ENCODE peak calls at places on chromosomes 5 and 9, in ten cellular contexts. One of them, this sample, is unnamed.

GRCh38 chr5:14149672-14150053 is 6.5 kb downstream of the TRIO start:
- DNase-seq in PC-3: no peak
- DNase-seq in GM23338: no peak
- DNase-seq in coronary artery: no peak
- DNase-seq in esophagus squamous epithelium: no peak
- DNase-seq in tibial artery: no peak
- DNase-seq in AG04449: no peak
- DNase-seq in fibroblast of pulmonary artery: no peak
- DNase-seq in mammary epithelial cell: no peak
- DNase-seq in testis: no peak
- DNase-seq in this sample: no peak

GRCh38 chr9:35903049-35903448 is 3.0 kb upstream of the HRCT1 start:
- DNase-seq in coronary artery: no peak
- DNase-seq in esophagus squamous epithelium: no peak
- DNase-seq in AG04449: no peak
- DNase-seq in testis: no peak
- DNase-seq in PC-3: peak; percentile 68
- DNase-seq in GM23338: peak; percentile 77
- DNase-seq in mammary epithelial cell: peak; percentile 59
- DNase-seq in tibial artery: no peak
- DNase-seq in fibroblast of pulmonary artery: peak; percentile 75
- DNase-seq in this sample: peak; percentile 72

GRCh38 chr9:78221425-78221824 is 14.4 kb upstream of the CEP78 start:
- DNase-seq in coronary artery: no peak
- DNase-seq in PC-3: no peak
- DNase-seq in fibroblast of pulmonary artery: peak; percentile 39
- DNase-seq in esophagus squamous epithelium: no peak
- DNase-seq in tibial artery: no peak
- DNase-seq in GM23338: no peak
- DNase-seq in AG04449: no peak
- DNase-seq in mammary epithelial cell: no peak
- DNase-seq in testis: no peak
- DNase-seq in this sample: peak; percentile 28

GRCh38 chr9:108271646-108272349 is 584.0 kb downstream of the ACTL7B start:
- DNase-seq in PC-3: peak; percentile 64
- DNase-seq in coronary artery: no peak
- DNase-seq in testis: no peak
- DNase-seq in esophagus squamous epithelium: no peak
- DNase-seq in GM23338: peak; percentile 61
- DNase-seq in tibial artery: no peak
- DNase-seq in AG04449: peak; percentile 23
- DNase-seq in fibroblast of pulmonary artery: peak; percentile 69
- DNase-seq in mammary epithelial cell: peak; percentile 82
- DNase-seq in this sample: peak; percentile 77

GRCh38 chr5:1768283-1769000 is 31.2 kb downstream of the MRPL36 start:
- DNase-seq in GM23338: no peak
- DNase-seq in testis: no peak
- DNase-seq in fibroblast of pulmonary artery: no peak
- DNase-seq in mammary epithelial cell: no peak
- DNase-seq in PC-3: no peak
- DNase-seq in coronary artery: no peak
- DNase-seq in esophagus squamous epithelium: no peak
- DNase-seq in tibial artery: peak; percentile 43
- DNase-seq in AG04449: no peak
- DNase-seq in this sample: no peak

GRCh38 chr9:79263666-79264460 is 307.9 kb upstream of the TLE4 start:
- DNase-seq in GM23338: no peak
- DNase-seq in PC-3: peak; percentile 15
- DNase-seq in coronary artery: no peak
- DNase-seq in AG04449: peak; percentile 31
- DNase-seq in mammary epithelial cell: no peak
- DNase-seq in fibroblast of pulmonary artery: no peak
- DNase-seq in testis: no peak
- DNase-seq in esophagus squamous epithelium: no peak
- DNase-seq in tibial artery: no peak
- DNase-seq in this sample: peak; percentile 1

GRCh38 chr5:109410389-109411174 is 808 bp upstream of the PJA2 start:
- DNase-seq in esophagus squamous epithelium: peak; percentile 32
- DNase-seq in testis: peak; percentile 84
- DNase-seq in mammary epithelial cell: peak; percentile 75
- DNase-seq in GM23338: peak; percentile 82
- DNase-seq in coronary artery: peak; percentile 87
- DNase-seq in fibroblast of pulmonary artery: peak; percentile 88
- DNase-seq in tibial artery: peak; percentile 87
- DNase-seq in PC-3: peak; percentile 67
- DNase-seq in AG04449: no peak
- DNase-seq in this sample: peak; percentile 84

GRCh38 chr5:95304706-95305105 is 19.8 kb upstream of the MCTP1 start:
- DNase-seq in GM23338: no peak
- DNase-seq in mammary epithelial cell: no peak
- DNase-seq in esophagus squamous epithelium: no peak
- DNase-seq in testis: no peak
- DNase-seq in fibroblast of pulmonary artery: no peak
- DNase-seq in tibial artery: no peak
- DNase-seq in PC-3: peak; percentile 48
- DNase-seq in AG04449: no peak
- DNase-seq in coronary artery: no peak
- DNase-seq in this sample: no peak

GRCh38 chr9:94806307-94806893 is 79.9 kb downstream of the AOPEP start:
- DNase-seq in fibroblast of pulmonary artery: peak; percentile 49
- DNase-seq in coronary artery: no peak
- DNase-seq in esophagus squamous epithelium: no peak
- DNase-seq in mammary epithelial cell: peak; percentile 71
- DNase-seq in PC-3: peak; percentile 41
- DNase-seq in GM23338: no peak
- DNase-seq in tibial artery: no peak
- DNase-seq in testis: no peak
- DNase-seq in AG04449: no peak
- DNase-seq in this sample: no peak

GRCh38 chr5:126967808-126968466 is 62.4 kb downstream of the MARCHF3 start:
- DNase-seq in GM23338: no peak
- DNase-seq in esophagus squamous epithelium: no peak
- DNase-seq in tibial artery: no peak
- DNase-seq in fibroblast of pulmonary artery: peak; percentile 20
- DNase-seq in PC-3: no peak
- DNase-seq in mammary epithelial cell: no peak
- DNase-seq in AG04449: no peak
- DNase-seq in coronary artery: no peak
- DNase-seq in testis: no peak
- DNase-seq in this sample: peak; percentile 92

GRCh38 chr5:41763096-41763495 is 107.1 kb downstream of the OXCT1 start:
- DNase-seq in GM23338: no peak
- DNase-seq in tibial artery: no peak
- DNase-seq in testis: no peak
- DNase-seq in fibroblast of pulmonary artery: peak; percentile 70
- DNase-seq in esophagus squamous epithelium: no peak
- DNase-seq in mammary epithelial cell: peak; percentile 20
- DNase-seq in PC-3: peak; percentile 32
- DNase-seq in AG04449: no peak
- DNase-seq in coronary artery: no peak
- DNase-seq in this sample: peak; percentile 75

GRCh38 chr9:532707-533106 is 308.8 kb upstream of the DMRT1 start:
- DNase-seq in fibroblast of pulmonary artery: no peak
- DNase-seq in coronary artery: no peak
- DNase-seq in mammary epithelial cell: no peak
- DNase-seq in esophagus squamous epithelium: no peak
- DNase-seq in GM23338: no peak
- DNase-seq in AG04449: no peak
- DNase-seq in testis: no peak
- DNase-seq in PC-3: no peak
- DNase-seq in tibial artery: no peak
- DNase-seq in this sample: no peak

GRCh38 chr9:78031826-78032598 is 401 bp upstream of the GNAQ start:
- DNase-seq in GM23338: peak; percentile 90
- DNase-seq in esophagus squamous epithelium: peak; percentile 29
- DNase-seq in fibroblast of pulmonary artery: peak; percentile 96
- DNase-seq in AG04449: peak; percentile 73
- DNase-seq in coronary artery: peak; percentile 93
- DNase-seq in tibial artery: peak; percentile 97
- DNase-seq in mammary epithelial cell: peak; percentile 92
- DNase-seq in testis: peak; percentile 95
- DNase-seq in PC-3: peak; percentile 80
- DNase-seq in this sample: peak; percentile 93

GRCh38 chr9:19985081-19985480 is 196.2 kb upstream of the SLC24A2 start:
- DNase-seq in coronary artery: no peak
- DNase-seq in GM23338: no peak
- DNase-seq in esophagus squamous epithelium: no peak
- DNase-seq in tibial artery: no peak
- DNase-seq in fibroblast of pulmonary artery: no peak
- DNase-seq in PC-3: peak; percentile 56
- DNase-seq in mammary epithelial cell: no peak
- DNase-seq in testis: no peak
- DNase-seq in AG04449: no peak
- DNase-seq in this sample: no peak

GRCh38 chr5:103473725-103474124 is 88.9 kb downstream of the NUDT12 start:
- DNase-seq in fibroblast of pulmonary artery: peak; percentile 87
- DNase-seq in tibial artery: no peak
- DNase-seq in esophagus squamous epithelium: no peak
- DNase-seq in GM23338: no peak
- DNase-seq in PC-3: no peak
- DNase-seq in mammary epithelial cell: no peak
- DNase-seq in coronary artery: no peak
- DNase-seq in AG04449: no peak
- DNase-seq in testis: no peak
- DNase-seq in this sample: peak; percentile 40
- TF ChIP-seq CTCF in fibroblast of pulmonary artery: no peak
- TF ChIP-seq CTCF in tibial artery: no peak
- TF ChIP-seq CTCF in esophagus squamous epithelium: no peak
- TF ChIP-seq CTCF in GM23338: no peak
- TF ChIP-seq CTCF in PC-3: no peak
- TF ChIP-seq CTCF in mammary epithelial cell: no peak
- TF ChIP-seq CTCF in coronary artery: no peak
- TF ChIP-seq CTCF in AG04449: no peak
- TF ChIP-seq CTCF in testis: no peak
- TF ChIP-seq CTCF in this sample: no peak

GRCh38 chr5:116685931-116686330 is 111.3 kb upstream of the SEMA6A start:
- DNase-seq in PC-3: no peak
- DNase-seq in AG04449: no peak
- DNase-seq in mammary epithelial cell: no peak
- DNase-seq in esophagus squamous epithelium: no peak
- DNase-seq in GM23338: no peak
- DNase-seq in testis: no peak
- DNase-seq in fibroblast of pulmonary artery: no peak
- DNase-seq in coronary artery: no peak
- DNase-seq in tibial artery: no peak
- DNase-seq in this sample: no peak
- H3K4me3 ChIP-seq in PC-3: no peak overlapping the region
- H3K4me3 ChIP-seq in AG04449: no peak overlapping the region
- H3K4me3 ChIP-seq in mammary epithelial cell: no peak overlapping the region
- H3K4me3 ChIP-seq in esophagus squamous epithelium: no peak overlapping the region
- H3K4me3 ChIP-seq in GM23338: no peak overlapping the region
- H3K4me3 ChIP-seq in testis: no peak overlapping the region
- H3K4me3 ChIP-seq in fibroblast of pulmonary artery: no peak overlapping the region
- H3K4me3 ChIP-seq in coronary artery: no peak overlapping the region
- H3K4me3 ChIP-seq in tibial artery: no peak overlapping the region
- H3K4me3 ChIP-seq in this sample: no peak overlapping the region

GRCh38 chr9:26892251-26893029 is at the start of gene CAAP1:
- DNase-seq in mammary epithelial cell: peak; percentile 85
- DNase-seq in testis: peak; percentile 96
- DNase-seq in AG04449: peak; percentile 19
- DNase-seq in PC-3: peak; percentile 90
- DNase-seq in esophagus squamous epithelium: peak; percentile 81
- DNase-seq in fibroblast of pulmonary artery: peak; percentile 93
- DNase-seq in GM23338: peak; percentile 98
- DNase-seq in coronary artery: peak; percentile 95
- DNase-seq in tibial artery: peak; percentile 94
- DNase-seq in this sample: peak; percentile 88
- TF ChIP-seq CTCF in mammary epithelial cell: peak; percentile 21
- TF ChIP-seq CTCF in testis: peak; percentile 19
- TF ChIP-seq CTCF in AG04449: peak; percentile 56
- TF ChIP-seq CTCF in PC-3: peak; percentile 43
- TF ChIP-seq CTCF in esophagus squamous epithelium: no peak
- TF ChIP-seq CTCF in fibroblast of pulmonary artery: peak; percentile 35
- TF ChIP-seq CTCF in GM23338: peak; percentile 23
- TF ChIP-seq CTCF in coronary artery: no peak
- TF ChIP-seq CTCF in tibial artery: peak; percentile 19
- TF ChIP-seq CTCF in this sample: peak; percentile 52

GRCh38 chr9:132721661-132722060 is 51.4 kb downstream of the GTF3C4 start:
- DNase-seq in esophagus squamous epithelium: no peak
- DNase-seq in GM23338: no peak
- DNase-seq in AG04449: no peak
- DNase-seq in tibial artery: peak; percentile 28
- DNase-seq in fibroblast of pulmonary artery: no peak
- DNase-seq in testis: no peak
- DNase-seq in PC-3: no peak
- DNase-seq in mammary epithelial cell: no peak
- DNase-seq in coronary artery: no peak
- DNase-seq in this sample: no peak

GRCh38 chr9:132722564-132723065 is 52.4 kb downstream of the GTF3C4 start:
- DNase-seq in tibial artery: peak; percentile 42
- DNase-seq in fibroblast of pulmonary artery: no peak
- DNase-seq in esophagus squamous epithelium: no peak
- DNase-seq in mammary epithelial cell: no peak
- DNase-seq in testis: no peak
- DNase-seq in AG04449: no peak
- DNase-seq in coronary artery: no peak
- DNase-seq in PC-3: no peak
- DNase-seq in GM23338: no peak
- DNase-seq in this sample: no peak

GRCh38 chr9:132716007-132716406 is 45.7 kb downstream of the GTF3C4 start:
- DNase-seq in testis: no peak
- DNase-seq in GM23338: no peak
- DNase-seq in AG04449: no peak
- DNase-seq in tibial artery: no peak
- DNase-seq in PC-3: no peak
- DNase-seq in mammary epithelial cell: no peak
- DNase-seq in fibroblast of pulmonary artery: no peak
- DNase-seq in coronary artery: no peak
- DNase-seq in esophagus squamous epithelium: no peak
- DNase-seq in this sample: no peak

GRCh38 chr9:132712753-132713152 is 42.5 kb downstream of the GTF3C4 start:
- DNase-seq in GM23338: no peak
- DNase-seq in PC-3: no peak
- DNase-seq in esophagus squamous epithelium: no peak
- DNase-seq in tibial artery: no peak
- DNase-seq in testis: no peak
- DNase-seq in coronary artery: no peak
- DNase-seq in mammary epithelial cell: no peak
- DNase-seq in fibroblast of pulmonary artery: no peak
- DNase-seq in AG04449: no peak
- DNase-seq in this sample: no peak

DNA sequence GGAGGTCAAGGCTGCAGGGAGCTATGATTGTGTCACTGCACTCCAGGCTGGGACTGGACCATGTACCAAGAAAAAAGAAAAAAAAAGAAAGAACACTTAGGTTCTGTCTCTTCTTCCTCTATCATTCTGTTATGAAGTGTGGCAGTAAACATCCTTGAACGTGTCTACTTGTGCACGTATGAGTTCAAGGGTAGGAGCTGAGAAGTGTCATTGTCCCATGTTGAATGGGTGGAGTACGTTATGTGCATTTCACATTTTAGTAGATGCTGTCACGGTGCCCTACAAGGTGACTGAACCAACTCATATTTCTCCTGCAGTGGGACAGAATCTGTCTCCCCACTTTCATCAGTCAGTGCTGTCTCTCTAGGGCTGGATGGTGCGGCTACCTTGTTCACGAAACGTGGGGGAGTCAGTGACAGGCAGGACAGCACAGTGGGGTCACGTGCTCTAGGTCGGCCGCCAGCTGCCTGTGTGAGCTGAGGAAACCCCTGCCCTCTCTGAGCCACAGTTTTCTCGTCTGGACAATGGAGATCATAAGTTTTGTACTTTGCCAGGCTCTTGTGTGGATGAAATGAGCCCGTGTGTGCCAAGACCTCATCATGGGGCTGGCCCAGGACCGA is 47.2 kb downstream of the GTF3C4 start:
- DNase-seq in coronary artery: no peak
- DNase-seq in testis: no peak
- DNase-seq in tibial artery: no peak
- DNase-seq in AG04449: no peak
- DNase-seq in GM23338: no peak
- DNase-seq in PC-3: no peak
- DNase-seq in mammary epithelial cell: no peak
- DNase-seq in fibroblast of pulmonary artery: no peak
- DNase-seq in esophagus squamous epithelium: no peak
- DNase-seq in this sample: peak; percentile 2
- H3K4me3 ChIP-seq in coronary artery: no peak overlapping the region
- H3K4me3 ChIP-seq in testis: no peak overlapping the region
- H3K4me3 ChIP-seq in tibial artery: no peak overlapping the region
- H3K4me3 ChIP-seq in AG04449: no peak overlapping the region
- H3K4me3 ChIP-seq in GM23338: no peak overlapping the region
- H3K4me3 ChIP-seq in PC-3: no peak overlapping the region
- H3K4me3 ChIP-seq in mammary epithelial cell: no peak overlapping the region
- H3K4me3 ChIP-seq in fibroblast of pulmonary artery: no peak overlapping the region
- H3K4me3 ChIP-seq in esophagus squamous epithelium: no peak overlapping the region
- H3K4me3 ChIP-seq in this sample: no peak overlapping the region